ENCODE peak calls at places on chromosome 18, in seven cellular contexts. One of them, this sample, is unnamed.

GRCh38 chr18:26757263-26758019 is 108.1 kb downstream of the AQP4 start:
- DNase-seq in fibroblast of mammary gland: no peak
- DNase-seq in GM20000: no peak
- DNase-seq in glutamatergic neuron: no peak
- DNase-seq in MM.1S: no peak
- DNase-seq in nephron progenitor cell: no peak
- DNase-seq in GM12865: no peak
- DNase-seq in this sample: no peak

GRCh38 chr18:70328169-70328568 is 39.3 kb downstream of the SOCS6 start:
- DNase-seq in fibroblast of mammary gland: no peak
- DNase-seq in GM20000: no peak
- DNase-seq in glutamatergic neuron: no peak
- DNase-seq in MM.1S: no peak
- DNase-seq in nephron progenitor cell: no peak
- DNase-seq in GM12865: no peak
- DNase-seq in this sample: no peak

GRCh38 chr18:44601447-44601846 is 79.2 kb upstream of the SETBP1 start:
- DNase-seq in fibroblast of mammary gland: peak; percentile 85
- DNase-seq in GM20000: no peak
- DNase-seq in glutamatergic neuron: no peak
- DNase-seq in MM.1S: no peak
- DNase-seq in nephron progenitor cell: no peak
- DNase-seq in GM12865: no peak
- DNase-seq in this sample: no peak

GRCh38 chr18:21629089-21629832 is 17.1 kb downstream of the SNRPD1 start:
- DNase-seq in fibroblast of mammary gland: no peak
- DNase-seq in GM20000: peak; percentile 14
- DNase-seq in glutamatergic neuron: no peak
- DNase-seq in MM.1S: no peak
- DNase-seq in nephron progenitor cell: no peak
- DNase-seq in GM12865: peak; percentile 80
- DNase-seq in this sample: peak; percentile 21

GRCh38 chr18:77114564-77115391 is 17.8 kb downstream of the MBP start:
- DNase-seq in fibroblast of mammary gland: peak; percentile 88
- DNase-seq in GM20000: peak; percentile 67
- DNase-seq in glutamatergic neuron: no peak
- DNase-seq in MM.1S: no peak
- DNase-seq in nephron progenitor cell: no peak
- DNase-seq in GM12865: no peak
- DNase-seq in this sample: no peak

GRCh38 chr18:3782901-3783300 is 332.9 kb downstream of the TGIF1 start:
- DNase-seq in fibroblast of mammary gland: peak; percentile 20
- DNase-seq in GM20000: no peak
- DNase-seq in glutamatergic neuron: no peak
- DNase-seq in MM.1S: no peak
- DNase-seq in nephron progenitor cell: no peak
- DNase-seq in GM12865: no peak
- DNase-seq in this sample: no peak

GRCh38 chr18:5197032-5197434 is at the start of gene AKAIN1:
- DNase-seq in fibroblast of mammary gland: peak; percentile 16
- DNase-seq in GM20000: peak; percentile 51
- DNase-seq in glutamatergic neuron: peak; percentile 69
- DNase-seq in MM.1S: no peak
- DNase-seq in nephron progenitor cell: peak; percentile 86
- DNase-seq in GM12865: peak; percentile 4
- DNase-seq in this sample: peak; percentile 39

GRCh38 chr18:1483386-1483785 is 578.7 kb downstream of the ADCYAP1 start:
- DNase-seq in fibroblast of mammary gland: no peak
- DNase-seq in GM20000: no peak
- DNase-seq in glutamatergic neuron: no peak
- DNase-seq in MM.1S: no peak
- DNase-seq in nephron progenitor cell: no peak
- DNase-seq in GM12865: no peak
- DNase-seq in this sample: no peak

GRCh38 chr18:28338316-28338715 is 161.4 kb upstream of the CDH2 start:
- DNase-seq in fibroblast of mammary gland: no peak
- DNase-seq in GM20000: no peak
- DNase-seq in glutamatergic neuron: no peak
- DNase-seq in MM.1S: no peak
- DNase-seq in nephron progenitor cell: no peak
- DNase-seq in GM12865: no peak
- DNase-seq in this sample: no peak

GRCh38 chr18:72542993-72543361 is 1.2 kb downstream of the CBLN2 start:
- DNase-seq in fibroblast of mammary gland: no peak
- DNase-seq in GM20000: peak; percentile 42
- DNase-seq in glutamatergic neuron: peak; percentile 27
- DNase-seq in MM.1S: peak; percentile 48
- DNase-seq in nephron progenitor cell: peak; percentile 38
- DNase-seq in GM12865: no peak
- DNase-seq in this sample: peak; percentile 36

GRCh38 chr18:59024829-59025228 is 114.9 kb upstream of the SEC11C start:
- DNase-seq in fibroblast of mammary gland: peak; percentile 85
- DNase-seq in GM20000: no peak
- DNase-seq in glutamatergic neuron: no peak
- DNase-seq in MM.1S: no peak
- DNase-seq in nephron progenitor cell: no peak
- DNase-seq in GM12865: no peak
- DNase-seq in this sample: no peak

GRCh38 chr18:75377258-75377657 is 50.2 kb downstream of the SMIM21 start:
- DNase-seq in fibroblast of mammary gland: no peak
- DNase-seq in GM20000: no peak
- DNase-seq in glutamatergic neuron: no peak
- DNase-seq in MM.1S: no peak
- DNase-seq in nephron progenitor cell: no peak
- DNase-seq in GM12865: no peak
- DNase-seq in this sample: no peak

GRCh38 chr18:28045880-28046279 is 131.1 kb downstream of the CDH2 start:
- DNase-seq in fibroblast of mammary gland: no peak
- DNase-seq in GM20000: no peak
- DNase-seq in glutamatergic neuron: no peak
- DNase-seq in MM.1S: no peak
- DNase-seq in nephron progenitor cell: no peak
- DNase-seq in GM12865: no peak
- DNase-seq in this sample: no peak

GRCh38 chr18:55090566-55091187 is 131.4 kb upstream of the CCDC68 start:
- DNase-seq in fibroblast of mammary gland: no peak
- DNase-seq in GM20000: no peak
- DNase-seq in glutamatergic neuron: no peak
- DNase-seq in MM.1S: no peak
- DNase-seq in nephron progenitor cell: no peak
- DNase-seq in GM12865: no peak
- DNase-seq in this sample: no peak

GRCh38 chr18:14098428-14098827 is 33.8 kb downstream of the ZNF519 start:
- DNase-seq in fibroblast of mammary gland: no peak
- DNase-seq in GM20000: no peak
- DNase-seq in glutamatergic neuron: no peak
- DNase-seq in MM.1S: no peak
- DNase-seq in nephron progenitor cell: no peak
- DNase-seq in GM12865: no peak
- DNase-seq in this sample: no peak

GRCh38 chr18:13376841-13377351 is 158.3 kb downstream of the LDLRAD4 start:
- DNase-seq in fibroblast of mammary gland: no peak
- DNase-seq in GM20000: peak; percentile 46
- DNase-seq in glutamatergic neuron: no peak
- DNase-seq in MM.1S: no peak
- DNase-seq in nephron progenitor cell: no peak
- DNase-seq in GM12865: no peak
- DNase-seq in this sample: no peak

GRCh38 chr18:36828157-36828629 is 609 bp downstream of the TPGS2 start:
- DNase-seq in fibroblast of mammary gland: peak; percentile 77
- DNase-seq in GM20000: no peak
- DNase-seq in glutamatergic neuron: no peak
- DNase-seq in MM.1S: peak; percentile 12
- DNase-seq in nephron progenitor cell: no peak
- DNase-seq in GM12865: no peak
- DNase-seq in this sample: no peak

GRCh38 chr18:74616494-74616893 is 18.8 kb downstream of the ZNF407 start:
- DNase-seq in fibroblast of mammary gland: no peak
- DNase-seq in GM20000: no peak
- DNase-seq in glutamatergic neuron: no peak
- DNase-seq in MM.1S: no peak
- DNase-seq in nephron progenitor cell: no peak
- DNase-seq in GM12865: no peak
- DNase-seq in this sample: no peak

GRCh38 chr18:53687002-53687401 is 537.5 kb downstream of the MBD2 start:
- DNase-seq in fibroblast of mammary gland: no peak
- DNase-seq in GM20000: no peak
- DNase-seq in glutamatergic neuron: no peak
- DNase-seq in MM.1S: no peak
- DNase-seq in nephron progenitor cell: no peak
- DNase-seq in GM12865: no peak
- DNase-seq in this sample: no peak
- TF ChIP-seq CTCF in fibroblast of mammary gland: no peak
- TF ChIP-seq CTCF in GM20000: no peak
- TF ChIP-seq CTCF in glutamatergic neuron: no peak
- TF ChIP-seq CTCF in MM.1S: no peak
- TF ChIP-seq CTCF in nephron progenitor cell: no peak
- TF ChIP-seq CTCF in GM12865: no peak
- TF ChIP-seq CTCF in this sample: no peak

GRCh38 chr18:48060947-48061346 is 130.5 kb upstream of the SMAD2 start:
- DNase-seq in fibroblast of mammary gland: no peak
- DNase-seq in GM20000: no peak
- DNase-seq in glutamatergic neuron: no peak
- DNase-seq in MM.1S: no peak
- DNase-seq in nephron progenitor cell: no peak
- DNase-seq in GM12865: no peak
- DNase-seq in this sample: no peak

GRCh38 chr18:48060346-48060745 is 129.9 kb upstream of the SMAD2 start:
- DNase-seq in fibroblast of mammary gland: no peak
- DNase-seq in GM20000: no peak
- DNase-seq in glutamatergic neuron: no peak
- DNase-seq in MM.1S: no peak
- DNase-seq in nephron progenitor cell: no peak
- DNase-seq in GM12865: no peak
- DNase-seq in this sample: no peak

GRCh38 chr18:48061781-48062570 is 131.5 kb upstream of the SMAD2 start:
- DNase-seq in fibroblast of mammary gland: peak; percentile 21
- DNase-seq in GM20000: no peak
- DNase-seq in glutamatergic neuron: no peak
- DNase-seq in MM.1S: no peak
- DNase-seq in nephron progenitor cell: no peak
- DNase-seq in GM12865: no peak
- DNase-seq in this sample: no peak

GRCh38 chr18:48058486-48058885 is 128.0 kb upstream of the SMAD2 start:
- DNase-seq in fibroblast of mammary gland: no peak
- DNase-seq in GM20000: no peak
- DNase-seq in glutamatergic neuron: no peak
- DNase-seq in MM.1S: no peak
- DNase-seq in nephron progenitor cell: no peak
- DNase-seq in GM12865: no peak
- DNase-seq in this sample: no peak

DNA sequence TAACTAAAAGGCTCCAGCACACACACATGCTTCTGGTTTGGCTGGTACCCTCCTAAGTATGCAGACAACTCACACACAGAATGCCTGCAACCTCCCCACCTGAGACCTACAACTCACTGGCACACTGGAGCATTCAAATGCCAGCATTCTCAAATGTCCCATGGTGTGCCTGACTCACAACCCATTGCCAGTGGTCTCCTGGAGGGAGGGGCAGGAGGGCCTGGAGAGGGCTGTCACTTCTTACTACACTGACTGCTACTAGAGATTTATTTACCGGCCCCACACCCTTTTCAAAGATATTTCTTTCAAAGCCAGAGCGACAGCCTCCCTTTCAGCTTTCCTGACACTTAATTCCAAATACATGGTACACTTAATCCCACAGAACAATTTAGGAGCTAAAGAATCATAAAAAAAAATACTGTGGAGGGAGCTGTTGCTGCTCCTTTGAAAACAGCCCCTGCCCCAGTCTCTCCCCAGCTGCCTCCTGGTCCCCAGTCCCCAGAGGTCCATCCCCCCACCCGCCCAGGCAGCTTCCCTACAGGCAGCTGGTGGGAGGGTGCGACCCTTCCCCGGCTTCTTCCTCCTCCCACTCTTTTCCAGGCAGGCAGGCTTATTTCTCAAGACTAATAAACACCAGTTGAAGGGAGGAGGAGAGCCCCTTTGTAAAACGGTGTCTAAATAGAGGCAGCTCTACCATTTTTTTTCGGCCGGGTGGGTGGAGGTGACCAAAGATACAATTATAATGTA is 129.1 kb upstream of the SMAD2 start:
- DNase-seq in fibroblast of mammary gland: no peak
- DNase-seq in GM20000: no peak
- DNase-seq in glutamatergic neuron: no peak
- DNase-seq in MM.1S: no peak
- DNase-seq in nephron progenitor cell: peak; percentile 72
- DNase-seq in GM12865: no peak
- DNase-seq in this sample: no peak
- TF ChIP-seq CTCF in fibroblast of mammary gland: no peak
- TF ChIP-seq CTCF in GM20000: no peak
- TF ChIP-seq CTCF in glutamatergic neuron: no peak
- TF ChIP-seq CTCF in MM.1S: no peak
- TF ChIP-seq CTCF in nephron progenitor cell: no peak
- TF ChIP-seq CTCF in GM12865: no peak
- TF ChIP-seq CTCF in this sample: no peak

GRCh38 chr18:25446972-25447371 is 95.0 kb upstream of the ZNF521 start:
- DNase-seq in fibroblast of mammary gland: no peak
- DNase-seq in GM20000: peak; percentile 6
- DNase-seq in glutamatergic neuron: no peak
- DNase-seq in MM.1S: no peak
- DNase-seq in nephron progenitor cell: no peak
- DNase-seq in GM12865: no peak
- DNase-seq in this sample: no peak
- TF ChIP-seq CTCF in fibroblast of mammary gland: no peak
- TF ChIP-seq CTCF in GM20000: no peak
- TF ChIP-seq CTCF in glutamatergic neuron: no peak
- TF ChIP-seq CTCF in MM.1S: no peak
- TF ChIP-seq CTCF in nephron progenitor cell: no peak
- TF ChIP-seq CTCF in GM12865: no peak
- TF ChIP-seq CTCF in this sample: no peak

GRCh38 chr18:24414349-24415003 is 12.0 kb upstream of the IMPACT start:
- DNase-seq in fibroblast of mammary gland: no peak
- DNase-seq in GM20000: no peak
- DNase-seq in glutamatergic neuron: no peak
- DNase-seq in MM.1S: peak; percentile 8
- DNase-seq in nephron progenitor cell: no peak
- DNase-seq in GM12865: peak; percentile 44
- DNase-seq in this sample: peak; percentile 26

GRCh38 chr18:24417465-24417864 is 9.0 kb upstream of the IMPACT start:
- DNase-seq in fibroblast of mammary gland: no peak
- DNase-seq in GM20000: no peak
- DNase-seq in glutamatergic neuron: no peak
- DNase-seq in MM.1S: no peak
- DNase-seq in nephron progenitor cell: no peak
- DNase-seq in GM12865: no peak
- DNase-seq in this sample: no peak

GRCh38 chr18:24408496-24408895 is 10.9 kb upstream of the OSBPL1A start:
- DNase-seq in fibroblast of mammary gland: no peak
- DNase-seq in GM20000: no peak
- DNase-seq in glutamatergic neuron: no peak
- DNase-seq in MM.1S: no peak
- DNase-seq in nephron progenitor cell: no peak
- DNase-seq in GM12865: no peak
- DNase-seq in this sample: no peak

DNA sequence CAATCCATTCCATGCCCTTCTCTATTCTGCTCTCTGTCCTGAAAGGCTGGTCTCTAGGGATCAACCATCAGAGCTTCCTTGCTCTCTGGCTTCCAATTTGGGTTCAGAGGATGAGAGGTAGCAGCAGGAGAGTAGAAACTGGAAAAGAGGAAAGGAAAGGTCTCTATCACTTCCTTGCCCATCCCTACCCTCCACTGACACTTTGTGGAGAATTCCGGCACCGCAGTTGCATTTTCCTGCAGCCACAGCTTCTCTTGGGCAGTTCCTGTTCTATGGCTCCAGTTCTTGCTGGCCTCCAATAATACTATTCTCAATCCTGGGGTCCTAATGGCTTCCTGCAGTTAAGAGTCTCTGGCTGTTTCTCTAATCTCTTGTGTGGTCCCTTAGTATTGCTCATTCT is 13.3 kb upstream of the IMPACT start:
- DNase-seq in fibroblast of mammary gland: no peak
- DNase-seq in GM20000: no peak
- DNase-seq in glutamatergic neuron: peak; percentile 30
- DNase-seq in MM.1S: no peak
- DNase-seq in nephron progenitor cell: no peak
- DNase-seq in GM12865: no peak
- DNase-seq in this sample: no peak
- TF ChIP-seq CTCF in fibroblast of mammary gland: peak; percentile 37
- TF ChIP-seq CTCF in GM20000: no peak
- TF ChIP-seq CTCF in glutamatergic neuron: no peak
- TF ChIP-seq CTCF in MM.1S: no peak
- TF ChIP-seq CTCF in nephron progenitor cell: no peak
- TF ChIP-seq CTCF in GM12865: no peak
- TF ChIP-seq CTCF in this sample: no peak